ENCODE peak calls at places on chromosomes 4 and X, in four cellular contexts. H is right lobe of liver, V is body of pancreas, N is tibial nerve. G is an unnamed sample. For H3K4me1 and H3K9me3, the result is how much of the 10 kb centered on the place peaks cover.

GRCh38 chr4:153204247-153205027 is at the start of gene TRIM2:
- DNase-seq in N (peak), H (no peak), V (peak), G (peak)

GRCh38 chrX:17654116-17654515 is 83.2 kb upstream of the SCML1 start:
- DNase-seq in N (no peak), V (no peak), H (no peak), G (no peak)

GRCh38 chrX:40570346-40571093 is 10.2 kb upstream of the ATP6AP2 start:
- DNase-seq in H (no peak), N (no peak), V (no peak), G (no peak)

GRCh38 chrX:2710041-2710471 is 19.0 kb downstream of the CD99 start:
- DNase-seq in N (no peak), V (no peak), H (no peak), G (no peak)

GRCh38 chrX:123093792-123094191 is 90.3 kb upstream of the GRIA3 start:
- DNase-seq in N (no peak), V (no peak), H (no peak), G (no peak)

GRCh38 chr4:2009651-2010233 is 968 bp upstream of the NELFA start:
- DNase-seq in H (peak), V (peak), N (peak), G (peak)

GRCh38 chr4:164977243-164978164 is at the start of gene TRIM61:
- DNase-seq in H (peak), N (no peak), V (peak), G (peak)

GRCh38 chrX:2521092-2521926 is 20.5 kb upstream of the DHRSX start:
- DNase-seq in H (no peak), N (peak), V (no peak), G (no peak)

GRCh38 chrX:121365572-121366161 is 318.3 kb downstream of the GLUD2 start:
- DNase-seq in N (no peak), H (no peak), V (no peak), G (no peak)

GRCh38 chr4:7332216-7333023 is 102.3 kb downstream of the PSAPL1 start:
- DNase-seq in V (peak), N (peak), H (peak), G (peak)

GRCh38 chr4:36242629-36243354 is 1.5 kb downstream of the ARAP2 start:
- DNase-seq in H (no peak), N (no peak), V (peak), G (no peak)

GRCh38 chrX:17397074-17397473 is 22.1 kb downstream of the NHS start:
- DNase-seq in H (no peak), V (no peak), N (no peak), G (no peak)

GRCh38 chr4:41409095-41409494 is 128.9 kb upstream of the LIMCH1 start:
- DNase-seq in H (no peak), V (no peak), N (no peak), G (no peak)

GRCh38 chr4:130336585-130337217 is 1240.7 kb downstream of the C4orf33 start:
- DNase-seq in V (no peak), N (no peak), H (no peak), G (no peak)

GRCh38 chrX:7996414-7996813 is 69.2 kb upstream of the PNPLA4 start:
- DNase-seq in N (peak), H (no peak), V (peak), G (peak)

GRCh38 chr4:83618991-83619390 is 83.1 kb downstream of the GPAT3 start:
- DNase-seq in H (no peak), N (no peak), V (no peak), G (no peak)

GRCh38 chrX:115561605-115562491 is 874 bp downstream of the PLS3 start:
- DNase-seq in V (peak), N (peak), H (peak), G (peak)

GRCh38 chr4:182795446-182796238 is 121.5 kb downstream of the DCTD start:
- DNase-seq in N (no peak), H (no peak), V (no peak), G (no peak)

GRCh38 chr4:108114503-108114902 is 54.2 kb downstream of the LEF1 start:
- DNase-seq in V (no peak), N (no peak), H (no peak), G (no peak)

GRCh38 chrX:43866423-43866822 is 15.8 kb downstream of the MAOB start:
- DNase-seq in H (no peak), N (no peak), V (no peak), G (no peak)
- TF ChIP-seq POLR2A in H (no peak), N (no peak), V (no peak), G (no peak)

DNA sequence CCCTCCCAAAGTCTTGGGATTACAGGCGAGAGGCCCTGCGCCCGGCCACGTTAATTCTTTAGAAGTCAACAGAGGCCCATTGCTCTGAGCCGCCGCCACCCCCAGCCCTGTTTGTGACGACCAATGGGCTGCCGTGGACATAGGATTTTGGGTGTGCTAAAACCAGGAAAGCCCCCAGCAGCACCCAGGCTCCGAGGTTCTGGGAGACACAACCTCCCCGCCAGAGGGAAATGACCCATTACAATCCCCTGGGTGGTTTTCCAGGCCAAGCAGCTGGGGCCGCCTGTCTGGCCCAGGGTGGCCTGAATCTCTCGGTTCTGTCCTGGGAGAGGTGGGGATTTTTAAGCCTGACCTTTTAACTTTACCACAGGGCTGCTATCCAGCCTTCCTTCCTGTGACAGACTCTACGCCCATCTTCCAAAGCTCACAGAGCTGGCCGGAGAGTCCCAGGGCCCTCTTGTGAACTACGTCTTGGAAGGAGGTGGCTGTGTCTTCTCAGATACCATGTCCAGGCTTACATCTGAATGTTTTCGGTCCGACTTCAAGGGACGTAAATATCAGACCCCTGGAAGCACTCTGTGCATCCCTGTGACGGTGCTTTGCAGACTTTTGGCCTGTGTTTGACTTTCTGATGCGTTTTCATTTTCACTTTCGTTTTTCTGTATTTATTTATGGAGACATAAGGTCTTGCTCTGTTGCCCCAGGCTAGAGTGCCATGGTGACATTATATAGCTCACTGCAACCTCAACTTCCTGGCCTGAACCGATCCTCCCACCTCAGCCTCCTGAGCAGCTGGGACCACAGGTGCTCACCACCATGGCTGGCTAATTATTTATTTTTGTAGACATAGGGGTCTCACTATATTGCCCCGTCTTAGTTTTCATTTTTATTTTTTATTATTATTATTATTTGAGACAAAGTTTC is 36.0 kb downstream of the P2RY8 start:
- DNase-seq in V (no peak), N (no peak), H (peak), G (no peak)
- H3K4me1 ChIP-seq in V (under half), N (under half), H (under half), G (under half)

GRCh38 chr4:12124138-12124537 is 695.4 kb upstream of the HS3ST1 start:
- DNase-seq in N (no peak), V (no peak), H (no peak), G (no peak)

GRCh38 chr4:12122316-12122715 is 693.6 kb upstream of the HS3ST1 start:
- DNase-seq in V (no peak), H (no peak), N (no peak), G (no peak)

GRCh38 chr4:12120968-12121367 is 692.3 kb upstream of the HS3ST1 start:
- DNase-seq in V (no peak), H (no peak), N (no peak), G (no peak)

GRCh38 chr4:12126476-12126875 is 697.8 kb upstream of the HS3ST1 start:
- DNase-seq in H (no peak), V (no peak), N (no peak), G (no peak)

GRCh38 chr4:12123709-12124108 is 695.0 kb upstream of the HS3ST1 start:
- DNase-seq in N (no peak), H (no peak), V (no peak), G (no peak)
- H3K9me3 ChIP-seq in N (under half), H (under half), V (under half), G (under half)

GRCh38 chr4:48899950-48900349 is 6.6 kb downstream of the OCIAD2 start:
- DNase-seq in H (no peak), N (no peak), V (no peak), G (no peak)

GRCh38 chr4:48896845-48897244 is 9.7 kb downstream of the OCIAD2 start:
- DNase-seq in N (no peak), V (no peak), H (no peak), G (no peak)

GRCh38 chr4:48901196-48901595 is 5.4 kb downstream of the OCIAD2 start:
- DNase-seq in N (no peak), H (no peak), V (no peak), G (no peak)

GRCh38 chr4:48899432-48899749 is 7.2 kb downstream of the OCIAD2 start:
- DNase-seq in H (no peak), N (no peak), V (no peak), G (no peak)

GRCh38 chr4:48898733-48899431 is 7.7 kb downstream of the OCIAD2 start:
- DNase-seq in N (no peak), H (no peak), V (no peak), G (no peak)
- TF ChIP-seq POLR2A in N (no peak), H (no peak), V (no peak), G (no peak)

GRCh38 chr4:72378901-72379300 is 190.1 kb downstream of the ADAMTS3 start:
- DNase-seq in V (no peak), N (no peak), H (no peak), G (no peak)

GRCh38 chr4:72374156-72374555 is 194.9 kb downstream of the ADAMTS3 start:
- DNase-seq in N (no peak), H (no peak), V (no peak), G (no peak)

GRCh38 chr4:72375050-72375736 is 193.8 kb downstream of the ADAMTS3 start:
- DNase-seq in V (no peak), N (no peak), H (no peak), G (no peak)

GRCh38 chr4:72377491-72378194 is 191.4 kb downstream of the ADAMTS3 start:
- DNase-seq in H (no peak), V (no peak), N (no peak), G (no peak)

DNA sequence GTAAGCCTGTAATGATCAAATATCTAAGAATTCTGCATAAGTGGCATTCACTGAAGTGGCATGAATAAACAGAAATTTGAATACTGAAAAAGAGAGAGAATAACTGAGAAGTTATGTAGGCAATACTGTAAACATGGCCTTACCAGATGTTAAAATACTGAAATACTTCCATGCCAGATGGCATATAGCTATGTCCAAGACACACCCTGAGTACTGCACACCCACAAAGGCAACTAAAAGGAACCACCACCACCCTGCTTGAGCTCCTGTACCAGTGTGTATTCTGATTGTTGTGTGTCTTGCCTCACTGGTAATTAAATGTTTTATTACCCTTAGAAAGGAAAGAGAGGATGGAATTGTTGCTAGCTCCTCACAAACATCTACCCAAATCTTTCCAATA is 192.1 kb downstream of the ADAMTS3 start:
- DNase-seq in N (no peak), H (no peak), V (no peak), G (no peak)
- H3K4me1 ChIP-seq in N (under half), H (under half), V (under half), G (under half)

DNA sequence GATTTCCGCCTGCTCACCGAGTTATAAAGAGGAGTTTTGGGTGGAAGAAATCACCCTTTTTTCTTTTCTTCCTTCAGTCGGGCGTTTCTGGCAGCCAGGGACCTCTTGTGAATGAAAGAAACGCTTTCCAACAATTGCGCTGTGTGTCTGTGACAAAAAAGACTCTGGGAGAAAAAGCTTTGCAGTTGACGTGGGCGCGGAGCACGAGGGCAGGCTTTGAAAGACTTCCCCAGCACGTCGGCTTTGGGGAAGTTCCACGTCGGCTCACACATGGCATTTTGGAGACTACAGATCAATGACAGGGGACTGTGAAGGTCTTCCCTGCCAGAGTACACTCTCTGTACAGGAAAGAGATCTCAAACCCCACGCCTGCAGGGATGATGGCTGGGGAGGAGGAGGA is 135.3 kb downstream of the CRLF2 start:
- DNase-seq in H (peak), V (no peak), N (no peak), G (no peak)
- H3K9me3 ChIP-seq in H (under half), V (under half), N (under half), G (under half)

GRCh38 chrX:129545408-129545807 is 5.3 kb downstream of the OCRL start:
- DNase-seq in N (no peak), V (no peak), H (no peak), G (no peak)

GRCh38 chrX:129544780-129545179 is 4.7 kb downstream of the OCRL start:
- DNase-seq in H (no peak), N (no peak), V (no peak), G (no peak)

GRCh38 chrX:129540725-129541184 is 696 bp downstream of the OCRL start:
- DNase-seq in H (peak), N (no peak), V (peak), G (peak)

GRCh38 chrX:129534816-129535578 is 5.1 kb upstream of the OCRL start:
- DNase-seq in N (no peak), H (no peak), V (no peak), G (no peak)

GRCh38 chrX:129540068-129540653 is at the start of gene OCRL:
- DNase-seq in H (peak), N (peak), V (peak), G (peak)
- TF ChIP-seq POLR2A in H (no peak), N (no peak), V (peak), G (peak)

GRCh38 chrX:119618439-119618838 is 12.2 kb upstream of the NKRF start:
- DNase-seq in N (no peak), H (no peak), V (no peak), G (no peak)
- H3K4me1 ChIP-seq in N (under half), H (under half), V (under half), G (under half)

DNA sequence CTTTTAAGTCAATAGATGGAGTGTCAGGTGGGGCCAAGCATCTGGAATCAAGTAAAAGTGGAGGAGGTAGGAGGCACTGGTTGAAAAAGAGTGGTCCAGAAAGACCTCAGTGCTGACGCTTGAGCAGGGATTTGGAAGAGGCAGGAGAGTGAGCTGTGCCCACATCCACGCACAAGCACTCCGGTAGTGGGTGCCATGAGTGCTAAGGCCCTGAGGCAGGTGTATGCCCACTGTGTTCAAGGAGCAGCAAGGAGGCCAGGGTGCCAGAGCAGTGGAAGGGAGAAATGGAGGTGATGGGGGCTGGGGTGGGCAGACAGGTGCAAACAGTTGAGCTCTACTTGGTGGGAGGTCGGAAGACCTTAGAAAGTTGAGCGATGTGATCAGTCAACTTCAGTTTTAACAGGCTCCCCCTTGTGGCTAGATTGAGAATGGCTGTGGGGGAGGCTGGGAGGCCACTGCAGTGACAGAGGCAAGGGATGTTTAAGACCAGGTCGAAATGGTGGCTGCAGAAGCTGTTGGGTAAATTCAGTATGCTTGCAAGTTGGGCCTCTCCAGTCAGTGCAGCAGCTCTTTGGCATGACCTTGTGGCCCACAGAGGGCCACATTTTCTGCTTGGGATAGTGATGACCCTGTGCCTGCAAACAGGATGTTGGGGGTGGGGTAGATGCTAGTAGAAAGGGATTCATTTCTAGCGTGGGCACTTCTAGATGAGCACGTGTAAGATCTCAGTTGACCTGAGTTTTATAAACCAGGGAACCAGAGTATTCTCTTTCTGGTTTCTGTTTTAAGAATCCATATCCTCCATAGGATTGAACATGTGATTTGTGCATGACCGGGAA is 12.7 kb downstream of the TKTL1 start:
- DNase-seq in H (peak), V (peak), N (peak), G (peak)
- H3K9me3 ChIP-seq in H (under half), V (under half), N (under half), G (under half)

G was measured in thyroid gland.